ENCODE peak calls at places on chromosomes 7 and 10, in six cellular contexts. F is retina, U is AG10803, D is iris pigment epithelial cell, O is EL, J is anterior cingulate cortex. H is an unnamed sample.

GRCh38 chr10:113303747-113304146 is 249.1 kb upstream of the HABP2 start:
- DNase-seq in F (no peak), D (peak), J (no peak), O (peak), U (peak), H (no peak)

GRCh38 chr7:49022448-49022847 is 98.1 kb downstream of the CDC14C start:
- DNase-seq in D (no peak), O (no peak), F (no peak), J (no peak), U (no peak), H (no peak)

GRCh38 chr10:14019983-14020668 is 310.6 kb downstream of the FRMD4A start:
- DNase-seq in J (no peak), F (no peak), D (no peak), U (no peak), O (no peak), H (no peak)

GRCh38 chr10:130257897-130258296 is 121.7 kb downstream of the GLRX3 start:
- DNase-seq in F (no peak), U (no peak), O (no peak), D (no peak), J (no peak), H (no peak)

GRCh38 chr10:89206402-89207180 is 526 bp downstream of the CH25H start:
- DNase-seq in J (no peak), D (no peak), O (peak), F (peak), U (peak), H (peak)

GRCh38 chr7:67502929-67503328 is 506.3 kb downstream of the TYW1 start:
- DNase-seq in F (no peak), U (no peak), D (no peak), O (no peak), J (no peak), H (no peak)

GRCh38 chr10:20115929-20116328 is 299.7 kb downstream of the PLXDC2 start:
- DNase-seq in J (no peak), O (no peak), F (no peak), D (no peak), U (no peak), H (no peak)

GRCh38 chr7:46759711-46760480 is 822.0 kb downstream of the TNS3 start:
- DNase-seq in J (no peak), U (peak), D (peak), F (no peak), O (peak), H (no peak)

GRCh38 chr7:131095346-131095745 is 232.3 kb upstream of the MKLN1 start:
- DNase-seq in O (no peak), F (no peak), J (no peak), U (no peak), D (no peak), H (no peak)

GRCh38 chr7:83468251-83468739 is 180.6 kb downstream of the SEMA3E start:
- DNase-seq in J (peak), U (peak), F (peak), D (peak), O (peak), H (no peak)

GRCh38 chr10:30980951-30981616 is 50.6 kb downstream of the ZNF438 start:
- DNase-seq in O (peak), D (peak), F (no peak), U (peak), J (peak), H (no peak)

GRCh38 chr10:121734517-121735137 is 136.4 kb upstream of the FGFR2 start:
- DNase-seq in U (peak), J (no peak), O (peak), D (peak), F (peak), H (no peak)

GRCh38 chr10:63407136-63407662 is 58.6 kb downstream of the JMJD1C start:
- DNase-seq in J (no peak), F (no peak), O (no peak), U (no peak), D (no peak), H (no peak)

GRCh38 chr7:121204537-121204936 is 124.3 kb upstream of the WNT16 start:
- DNase-seq in D (peak), O (peak), F (no peak), U (peak), J (no peak), H (no peak)

GRCh38 chr10:11095374-11095785 is 77.7 kb downstream of the CELF2 start:
- DNase-seq in D (no peak), U (no peak), J (no peak), F (no peak), O (no peak), H (no peak)

GRCh38 chr10:9302142-9302746 is 1247.8 kb downstream of the GATA3 start:
- DNase-seq in O (peak), D (peak), J (no peak), U (peak), F (peak), H (peak)

GRCh38 chr7:70598976-70599375 is 533.0 kb upstream of the GALNT17 start:
- DNase-seq in F (no peak), U (peak), J (no peak), O (no peak), D (peak), H (no peak)

GRCh38 chr7:50370884-50371283 is 66.4 kb downstream of the IKZF1 start:
- DNase-seq in O (no peak), U (no peak), F (no peak), J (no peak), D (no peak), H (no peak)

GRCh38 chr7:1902231-1902855 is 232.3 kb downstream of the ELFN1 start:
- DNase-seq in F (no peak), J (no peak), O (no peak), U (no peak), D (no peak), H (no peak)

GRCh38 chr7:150686030-150686626 is 622 bp downstream of the GIMAP2 start:
- DNase-seq in F (no peak), J (no peak), U (no peak), O (peak), D (no peak), H (no peak)

GRCh38 chr7:27170936-27171635 is 3.0 kb downstream of the HOXA10 start:
- DNase-seq in D (no peak), O (peak), U (no peak), J (no peak), F (no peak), H (no peak)

GRCh38 chr7:44242091-44242490 is 41.3 kb downstream of the YKT6 start:
- DNase-seq in U (no peak), F (no peak), O (no peak), J (no peak), D (no peak), H (no peak)

GRCh38 chr7:46569117-46569433 is 648.0 kb upstream of the IGFBP3 start:
- DNase-seq in D (no peak), F (no peak), U (no peak), O (peak), J (no peak), H (no peak)

GRCh38 chr7:25173184-25173583 is 48.1 kb upstream of the CYCS start:
- DNase-seq in J (no peak), O (no peak), F (no peak), U (no peak), D (no peak), H (no peak)

GRCh38 chr10:89391882-89392756 is at the start of gene IFIT1:
- DNase-seq in D (peak), J (peak), U (peak), O (peak), F (peak), H (peak)

GRCh38 chr7:105691692-105692564 is 110.6 kb upstream of the EFCAB10 start:
- DNase-seq in D (peak), J (no peak), U (peak), O (peak), F (peak), H (peak)

GRCh38 chr10:53601260-53601875 is 828.8 kb upstream of the MBL2 start:
- DNase-seq in J (no peak), F (peak), O (peak), D (peak), U (peak), H (no peak)

GRCh38 chr7:116215550-116215949 is 5.2 kb downstream of the TES start:
- DNase-seq in F (no peak), J (no peak), U (no peak), O (no peak), D (no peak), H (no peak)

GRCh38 chr7:156556083-156556482 is 84.5 kb upstream of the RNF32 start:
- DNase-seq in O (no peak), D (no peak), J (no peak), F (no peak), U (no peak), H (no peak)

H was measured in CD8-positive, alpha-beta memory T cell.